ENCODE peak calls at places on chromosomes 3 and 15, in four cellular contexts. B is caudate nucleus, J is aorta, G is pancreas. L is an unnamed sample.

GRCh38 chr15:74222705-74223104 is 13.4 kb upstream of the CCDC33 start:
- DNase-seq in B (no peak), J (no peak), G (no peak), L (no peak)

GRCh38 chr3:46866720-46867549 is 3.7 kb upstream of the MYL3 start:
- DNase-seq in B (peak; percentile 27), J (peak; percentile 98), G (peak; percentile 75), L (peak; percentile 86)

GRCh38 chr3:190193210-190193609 is 72.5 kb upstream of the P3H2 start:
- DNase-seq in B (no peak), J (no peak), G (no peak), L (no peak)

GRCh38 chr15:67574981-67575632 is 32.6 kb downstream of the MAP2K5 start:
- DNase-seq in B (no peak), J (no peak), G (no peak), L (no peak)

GRCh38 chr3:115623414-115623868 is at the start of gene GAP43:
- DNase-seq in B (no peak), J (peak; percentile 82), G (peak; percentile 22), L (no peak)

GRCh38 chr3:53189276-53189675 is 28.3 kb downstream of the PRKCD start:
- DNase-seq in B (no peak), J (no peak), G (no peak), L (no peak)

GRCh38 chr15:33960160-33960559 is 8.1 kb upstream of the CHRM5 start:
- DNase-seq in B (no peak), J (no peak), G (no peak), L (no peak)

GRCh38 chr3:34268032-34268760 is 469.8 kb downstream of the PDCD6IP start:
- DNase-seq in B (no peak), J (no peak), G (no peak), L (no peak)

GRCh38 chr3:197456271-197457091 is 99.3 kb downstream of the BDH1 start:
- DNase-seq in B (no peak), J (peak; percentile 94), G (peak; percentile 78), L (peak; percentile 87)

GRCh38 chr3:30692498-30693130 is 86.2 kb downstream of the TGFBR2 start:
- DNase-seq in B (no peak), J (no peak), G (no peak), L (no peak)

GRCh38 chr15:80730931-80731330 is 35.8 kb downstream of the ABHD17C start:
- DNase-seq in B (no peak), J (no peak), G (no peak), L (no peak)

GRCh38 chr3:73029321-73029796 is 32.1 kb upstream of the EBLN2 start:
- DNase-seq in B (no peak), J (no peak), G (no peak), L (no peak)

GRCh38 chr3:106839576-106840280 is 537.5 kb upstream of the CCDC54 start:
- DNase-seq in B (no peak), J (no peak), G (no peak), L (no peak)

GRCh38 chr3:151386063-151386462 is 1.5 kb upstream of the P2RY12 start:
- DNase-seq in B (no peak), J (no peak), G (no peak), L (no peak)

GRCh38 chr3:177358968-177359600 is 161.8 kb upstream of the TBL1XR1 start:
- DNase-seq in B (no peak), J (peak; percentile 80), G (peak; percentile 50), L (peak; percentile 33)

GRCh38 chr3:73558399-73559075 is 66.2 kb downstream of the PDZRN3 start:
- DNase-seq in B (no peak), J (no peak), G (no peak), L (no peak)

GRCh38 chr3:71010731-71011455 is 572.6 kb downstream of the FOXP1 start:
- DNase-seq in B (no peak), J (no peak), G (no peak), L (no peak)

GRCh38 chr15:61890106-61890505 is 170.1 kb downstream of the VPS13C start:
- DNase-seq in B (no peak), J (no peak), G (no peak), L (no peak)

GRCh38 chr3:18345015-18345367 is 80.1 kb downstream of the SATB1 start:
- DNase-seq in B (no peak), J (no peak), G (no peak), L (no peak)

GRCh38 chr3:73718326-73719110 is 93.8 kb upstream of the PDZRN3 start:
- DNase-seq in B (no peak), J (no peak), G (no peak), L (no peak)

GRCh38 chr15:94193906-94194305 is 37.5 kb upstream of the MCTP2 start:
- DNase-seq in B (no peak), J (no peak), G (no peak), L (no peak)

GRCh38 chr15:36008719-36009118 is 462.8 kb upstream of the DPH6 start:
- DNase-seq in B (no peak), J (no peak), G (no peak), L (no peak)

GRCh38 chr3:183437060-183437459 is 8.6 kb upstream of the MCF2L2 start:
- DNase-seq in B (no peak), J (no peak), G (no peak), L (no peak)

GRCh38 chr15:69297642-69298353 is 914 bp upstream of the PAQR5 start:
- DNase-seq in B (no peak), J (peak; percentile 17), G (no peak), L (no peak)

GRCh38 chr3:183489455-183490210 is 61.2 kb upstream of the MCF2L2 start:
- DNase-seq in B (no peak), J (no peak), G (no peak), L (no peak)

GRCh38 chr3:159634414-159634813 is 354.2 kb upstream of the IL12A start:
- DNase-seq in B (no peak), J (no peak), G (no peak), L (no peak)

GRCh38 chr3:177602601-177603136 is 405.4 kb upstream of the TBL1XR1 start:
- DNase-seq in B (no peak), J (no peak), G (no peak), L (no peak)

GRCh38 chr3:123412811-123413588 is 35.9 kb downstream of the ADCY5 start:
- DNase-seq in B (peak; percentile 30), J (peak; percentile 80), G (no peak), L (no peak)

GRCh38 chr3:195763843-195764825 is 43.4 kb downstream of the MUC20 start:
- DNase-seq in B (no peak), J (peak; percentile 50), G (no peak), L (peak; percentile 27)

DNA sequence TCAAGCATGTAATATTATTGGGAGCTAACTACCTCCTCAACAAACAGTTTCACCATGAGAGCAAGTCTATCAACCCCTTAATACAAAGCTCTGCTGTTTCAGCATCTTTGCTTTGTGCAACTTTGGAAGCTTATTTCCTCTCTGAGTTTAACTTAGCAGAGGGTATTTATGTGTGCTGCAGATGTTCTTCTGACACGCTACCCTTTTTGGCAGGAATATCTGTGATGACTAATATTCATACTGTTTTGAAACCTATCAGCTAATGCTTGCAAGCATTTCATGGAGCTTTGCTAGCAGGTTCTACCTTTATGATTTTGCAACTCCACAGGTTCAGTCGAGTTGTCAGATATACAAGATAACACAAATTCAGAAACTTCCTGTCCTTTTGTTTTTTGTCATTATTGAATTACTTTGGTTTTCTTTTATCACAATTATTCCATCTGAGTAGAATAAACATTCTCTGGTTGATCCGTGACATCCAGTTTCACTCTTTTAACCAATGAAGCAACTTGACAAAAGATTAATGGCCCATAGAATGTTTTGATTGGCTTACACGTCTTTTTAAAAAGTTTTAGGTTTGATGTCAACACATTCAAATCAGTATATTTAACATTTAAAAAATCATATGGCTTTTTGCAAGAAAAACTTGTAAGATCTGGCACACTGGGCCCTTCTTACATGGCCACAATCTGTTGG is 1.7 kb upstream of the SLC9A9 start:
- DNase-seq in B (no peak), J (no peak), G (no peak), L (no peak)
- H3K27ac ChIP-seq in B (no peak overlapping the region), J (no peak overlapping the region), G (no peak overlapping the region), L (no peak overlapping the region)

GRCh38 chr15:78082743-78083110 is 5.2 kb upstream of the TBC1D2B start:
- DNase-seq in B (no peak), J (no peak), G (no peak), L (no peak)
- H3K27ac ChIP-seq in B (no peak overlapping the region), J (no peak overlapping the region), G (no peak overlapping the region), L (no peak overlapping the region)

DNA sequence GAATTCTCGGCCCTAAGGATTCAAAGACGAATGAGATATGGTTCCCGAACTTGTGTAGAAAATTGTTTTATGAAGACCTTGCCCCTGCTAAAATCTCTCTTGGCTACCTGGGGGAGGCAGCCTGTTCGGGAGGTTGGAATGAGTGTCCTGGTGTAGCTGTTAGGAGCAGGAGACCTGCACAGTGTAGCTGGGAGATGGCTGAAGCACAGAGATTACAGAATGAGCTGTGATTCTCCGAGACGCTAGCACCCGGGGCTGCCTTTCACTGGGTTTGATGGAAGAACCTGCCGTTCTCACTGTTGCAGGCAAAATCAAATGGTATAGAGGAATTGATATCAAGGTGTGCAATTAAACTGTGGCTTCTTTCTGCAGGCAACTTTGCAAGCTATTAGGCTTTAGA is 68.0 kb downstream of the TRAK1 start:
- DNase-seq in B (no peak), J (no peak), G (no peak), L (no peak)
- H3K27ac ChIP-seq in B (no peak overlapping the region), J (no peak overlapping the region), G (no peak overlapping the region), L (peak overlapping the region; percentile 42)

GRCh38 chr3:15766406-15766805 is 31.4 kb downstream of the ANKRD28 start:
- DNase-seq in B (no peak), J (no peak), G (no peak), L (no peak)
- H3K27ac ChIP-seq in B (no peak overlapping the region), J (no peak overlapping the region), G (no peak overlapping the region), L (no peak overlapping the region)

DNA sequence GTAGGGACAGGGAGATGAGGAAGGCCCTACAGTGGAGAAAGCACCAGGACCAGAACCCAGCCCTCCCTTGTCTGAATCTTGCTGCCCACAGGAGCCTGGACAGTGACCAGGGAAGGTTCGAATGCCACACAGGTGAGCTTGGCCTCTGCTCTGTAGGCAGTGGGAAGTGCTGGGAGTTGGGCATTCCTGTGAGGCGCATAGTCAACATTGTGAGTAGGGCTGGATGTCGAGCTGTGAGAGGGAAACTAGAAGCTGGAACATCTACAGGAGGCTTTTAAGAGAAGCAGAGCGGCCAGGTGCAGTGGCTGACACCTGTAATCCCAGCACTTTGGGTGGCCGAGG is 20.3 kb upstream of the ALAS1 start:
- DNase-seq in B (no peak), J (peak; percentile 24), G (no peak), L (no peak)
- H3K27ac ChIP-seq in B (no peak overlapping the region), J (no peak overlapping the region), G (no peak overlapping the region), L (peak overlapping the region; percentile 48)

GRCh38 chr3:138944842-138945645 is 1.9 kb downstream of the FOXL2 start:
- DNase-seq in B (no peak), J (no peak), G (no peak), L (no peak)

GRCh38 chr3:138946554-138947302 is at the start of the genes FOXL2 and FOXL2NB:
- DNase-seq in B (no peak), J (peak; percentile 83), G (no peak), L (no peak)

GRCh38 chr3:138944136-138944658 is 2.7 kb downstream of the FOXL2 start:
- DNase-seq in B (no peak), J (peak; percentile 54), G (no peak), L (no peak)

GRCh38 chr3:138947303-138948121 is 495 bp downstream of the FOXL2NB start:
- DNase-seq in B (no peak), J (peak; percentile 69), G (no peak), L (no peak)

GRCh38 chr3:138945646-138946553 is 1.0 kb downstream of the FOXL2 start:
- DNase-seq in B (no peak), J (no peak), G (peak; percentile 40), L (no peak)
- H3K27ac ChIP-seq in B (no peak overlapping the region), J (no peak overlapping the region), G (no peak overlapping the region), L (no peak overlapping the region)

GRCh38 chr15:39556461-39556860 is 24.4 kb upstream of the THBS1 start:
- DNase-seq in B (no peak), J (no peak), G (no peak), L (no peak)
- H3K27ac ChIP-seq in B (no peak overlapping the region), J (no peak overlapping the region), G (no peak overlapping the region), L (no peak overlapping the region)

GRCh38 chr3:37015631-37016030 is 22.3 kb downstream of the MLH1 start:
- DNase-seq in B (no peak), J (no peak), G (no peak), L (no peak)
- H3K27ac ChIP-seq in B (no peak overlapping the region), J (no peak overlapping the region), G (no peak overlapping the region), L (no peak overlapping the region)